ENCODE peak calls at places on chromosomes 1 and 21, in four cellular contexts. B is tibial nerve, H is uterus, D is prostate gland. R is an unnamed sample. For H3K4me1 and H3K27me3, the result is how much of the 10 kb centered on the place peaks cover.

GRCh38 chr1:226541631-226542622 is 6.6 kb upstream of the STUM start:
- DNase-seq in D (no peak), B (peak), H (no peak), R (peak)

GRCh38 chr1:15692121-15692682 is 8.1 kb downstream of the PLEKHM2 start:
- DNase-seq in H (no peak), D (no peak), B (no peak), R (no peak)

GRCh38 chr1:67578397-67579020 is 106.5 kb upstream of the GADD45A start:
- DNase-seq in B (no peak), D (no peak), H (no peak), R (no peak)

GRCh38 chr21:25107708-25108107 is 499.6 kb downstream of the MRPL39 start:
- DNase-seq in D (no peak), B (no peak), H (no peak), R (no peak)

GRCh38 chr1:58189453-58189852 is 357.1 kb downstream of the OMA1 start:
- DNase-seq in D (no peak), B (no peak), H (no peak), R (no peak)

GRCh38 chr1:44792736-44793502 is 4.9 kb upstream of the BEST4 start:
- DNase-seq in B (no peak), D (no peak), H (peak), R (peak)

GRCh38 chr1:53272349-53272748 is 34.0 kb upstream of the MAGOH start:
- DNase-seq in B (no peak), D (no peak), H (no peak), R (no peak)

GRCh38 chr1:43706598-43707190 is 642 bp upstream of the ST3GAL3 start:
- DNase-seq in B (no peak), D (no peak), H (no peak), R (no peak)

GRCh38 chr21:45420061-45420521 is 15.1 kb downstream of the COL18A1 start:
- DNase-seq in D (peak), H (no peak), B (no peak), R (no peak)

GRCh38 chr1:41485605-41486004 is 1.1 kb upstream of the EDN2 start:
- DNase-seq in D (no peak), B (no peak), H (no peak), R (no peak)

GRCh38 chr1:63327417-63328139 is 5.2 kb downstream of the FOXD3 start:
- DNase-seq in B (peak), H (no peak), D (no peak), R (peak)

GRCh38 chr1:183544598-183545297 is 45.5 kb downstream of the NCF2 start:
- DNase-seq in D (no peak), H (no peak), B (no peak), R (no peak)

GRCh38 chr1:28867850-28868249 is 46.5 kb upstream of the EPB41 start:
- DNase-seq in B (no peak), H (no peak), D (no peak), R (no peak)

GRCh38 chr1:26472330-26472900 is at the start of gene HMGN2:
- DNase-seq in B (peak), D (peak), H (peak), R (peak)

GRCh38 chr1:111127923-111128643 is 11.8 kb downstream of the DRAM2 start:
- DNase-seq in B (no peak), H (no peak), D (no peak), R (no peak)

GRCh38 chr1:45050931-45051748 is 39.1 kb downstream of the UROD start:
- DNase-seq in D (no peak), B (no peak), H (no peak), R (no peak)

GRCh38 chr1:11948822-11949458 is 14.4 kb downstream of the PLOD1 start:
- DNase-seq in H (no peak), D (no peak), B (no peak), R (peak)

GRCh38 chr1:32031578-32032286 is 18.1 kb downstream of the KHDRBS1 start:
- DNase-seq in D (no peak), H (no peak), B (no peak), R (no peak)

GRCh38 chr1:6753320-6754140 is 31.7 kb upstream of the CAMTA1 start:
- DNase-seq in D (no peak), B (no peak), H (no peak), R (no peak)

GRCh38 chr1:209652873-209653401 is 712 bp upstream of the LAMB3 start:
- DNase-seq in B (peak), H (no peak), D (peak), R (peak)

GRCh38 chr1:209655832-209656231 is 3.6 kb upstream of the LAMB3 start:
- DNase-seq in H (no peak), D (no peak), B (no peak), R (no peak)

GRCh38 chr1:209652121-209652742 is at the start of gene LAMB3:
- DNase-seq in D (peak), B (no peak), H (no peak), R (no peak)

GRCh38 chr1:209655412-209655811 is 3.2 kb upstream of the LAMB3 start:
- DNase-seq in D (no peak), B (no peak), H (no peak), R (no peak)

DNA sequence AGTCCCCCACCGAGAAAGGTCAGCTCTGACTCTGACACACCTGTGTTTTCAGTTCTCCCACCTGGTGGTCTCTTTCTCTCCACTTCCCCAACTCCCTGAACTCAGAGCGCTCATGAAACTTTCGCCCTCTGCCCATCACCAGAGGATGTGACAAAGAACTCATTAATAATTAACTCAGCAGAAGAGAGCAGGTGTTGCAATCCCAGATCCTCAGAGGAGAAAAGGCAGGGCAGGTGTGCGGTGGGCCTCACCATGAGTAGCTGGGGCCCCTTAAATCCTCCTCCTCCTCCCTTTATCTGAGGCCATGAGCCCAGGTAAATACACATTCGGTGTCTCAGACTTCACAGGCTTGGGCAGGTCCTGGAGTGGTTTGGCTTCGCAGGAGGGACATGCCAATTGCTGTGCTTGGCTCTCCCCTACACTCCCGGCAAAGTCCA is 1.7 kb upstream of the LAMB3 start:
- DNase-seq in H (no peak), D (peak), B (no peak), R (no peak)
- TF ChIP-seq POLR2A in H (no peak), D (peak), B (no peak), R (no peak)

DNA sequence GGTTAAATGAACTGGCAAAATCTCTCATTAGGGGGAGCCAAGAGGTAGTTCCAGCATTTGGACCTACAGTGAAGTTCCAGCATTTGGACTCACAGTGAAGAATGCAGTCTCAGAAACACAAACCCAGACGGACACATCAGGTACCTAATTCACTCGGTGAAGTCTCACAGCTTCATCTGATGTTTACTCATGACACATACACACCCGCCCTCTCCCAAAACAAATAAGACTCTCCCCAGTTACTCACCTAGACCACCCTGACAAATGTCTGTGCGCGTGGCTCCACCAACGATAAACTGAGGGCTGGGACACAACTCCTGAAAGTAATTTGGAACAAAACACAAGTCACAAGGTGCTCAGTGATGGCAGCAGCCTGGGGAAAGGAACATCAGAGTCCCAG is 11.4 kb downstream of the CAPN8 start:
- DNase-seq in D (no peak), H (no peak), B (no peak), R (no peak)
- H3K4me1 ChIP-seq in D (under half), H (under half), B (under half), R (under half)

DNA sequence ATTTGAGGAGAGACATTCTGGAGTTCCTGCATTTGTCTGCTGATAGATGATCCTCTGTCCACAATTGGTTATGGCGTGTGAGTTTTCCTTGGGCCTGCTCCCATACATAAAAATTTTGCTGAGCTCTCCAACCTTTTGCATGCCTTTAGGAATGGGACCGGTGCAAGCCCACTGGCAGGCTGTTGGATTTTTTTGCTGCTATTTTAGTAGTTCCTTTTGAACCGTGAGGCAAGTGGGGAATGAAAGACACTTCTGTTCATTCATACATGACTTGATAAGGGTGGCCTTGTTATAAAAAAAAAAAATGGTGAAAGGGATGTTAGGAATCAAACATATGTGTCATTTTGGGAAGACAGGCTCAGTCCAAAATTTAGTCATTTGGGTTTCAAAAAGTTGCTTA is 52.1 kb downstream of the NR5A2 start:
- DNase-seq in D (no peak), B (no peak), H (no peak), R (no peak)
- H3K27me3 ChIP-seq in D (under half), B (under half), H (under half), R (under half)

DNA sequence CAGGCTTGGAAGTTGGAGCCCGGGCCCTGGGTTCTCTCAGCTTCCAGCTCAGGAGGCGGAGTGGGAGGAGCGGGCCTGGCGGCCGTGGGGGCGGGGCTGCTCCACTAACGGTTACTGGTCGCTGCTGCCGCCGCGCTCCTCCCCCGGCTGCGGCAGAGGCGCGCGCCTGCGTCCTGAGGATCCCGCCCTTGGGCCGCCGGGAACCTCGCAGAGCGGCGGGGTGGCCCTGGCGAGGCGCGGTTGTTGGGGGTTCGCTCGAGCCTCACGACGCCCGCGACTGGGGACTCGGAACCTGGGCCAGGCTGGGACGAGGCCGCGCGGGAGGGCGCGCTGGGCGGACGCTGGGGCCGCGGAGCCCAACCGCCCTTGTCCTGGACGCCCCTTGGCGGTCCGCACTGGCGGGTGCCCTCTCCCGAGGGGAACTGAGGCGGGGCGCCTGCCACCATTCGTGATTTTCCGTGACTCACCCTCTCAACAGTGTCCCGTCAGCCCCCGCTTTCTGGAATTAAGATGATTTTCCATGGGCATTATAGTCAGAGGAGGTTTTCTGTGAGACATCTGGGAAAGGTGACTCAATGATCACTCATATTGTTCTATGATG is 34.1 kb downstream of the OR2G3 start:
- DNase-seq in H (peak), B (peak), D (peak), R (peak)
- TF ChIP-seq POLR2A in H (peak), B (no peak), D (no peak), R (no peak)